ENCODE peak calls at places on chromosomes 11 and 22, in seven cellular contexts. E, B, Q, P, M, J and D are unnamed samples.

GRCh38 chr11:117130879-117131278 is 13.2 kb upstream of the PAFAH1B2 start:
- DNase-seq in E (no peak), B (no peak), Q (no peak), P (no peak), M (no peak), J (no peak), D (no peak)

GRCh38 chr11:74739546-74740270 is 8.5 kb upstream of the CHRDL2 start:
- DNase-seq in E (peak; percentile 68), B (no peak), Q (no peak), P (peak; percentile 57), M (peak; percentile 36), J (peak; percentile 64), D (peak; percentile 60)

GRCh38 chr11:125464266-125464662 is 31.8 kb downstream of the FEZ1 start:
- DNase-seq in E (no peak), B (no peak), Q (no peak), P (no peak), M (no peak), J (no peak), D (no peak)

GRCh38 chr11:18669211-18669593 is 29.4 kb upstream of the TMEM86A start:
- DNase-seq in E (peak; percentile 36), B (no peak), Q (no peak), P (no peak), M (no peak), J (no peak), D (no peak)

GRCh38 chr22:49712195-49712791 is 115.4 kb downstream of the BRD1 start:
- DNase-seq in E (no peak), B (no peak), Q (no peak), P (no peak), M (no peak), J (no peak), D (no peak)

GRCh38 chr11:82775736-82776346 is 42.2 kb upstream of the FAM181B start:
- DNase-seq in E (peak; percentile 34), B (no peak), Q (no peak), P (peak; percentile 53), M (no peak), J (peak; percentile 85), D (no peak)

GRCh38 chr11:121645596-121645995 is 192.8 kb upstream of the SORL1-AS1 start:
- DNase-seq in E (no peak), B (no peak), Q (no peak), P (no peak), M (no peak), J (no peak), D (no peak)

GRCh38 chr22:31818481-31819392 is 64.9 kb downstream of the DEPDC5 start:
- DNase-seq in E (no peak), B (no peak), Q (no peak), P (no peak), M (no peak), J (no peak), D (no peak)

GRCh38 chr11:13837286-13837685 is 125.2 kb upstream of the SPON1 start:
- DNase-seq in E (no peak), B (no peak), Q (no peak), P (no peak), M (no peak), J (no peak), D (no peak)

DNA sequence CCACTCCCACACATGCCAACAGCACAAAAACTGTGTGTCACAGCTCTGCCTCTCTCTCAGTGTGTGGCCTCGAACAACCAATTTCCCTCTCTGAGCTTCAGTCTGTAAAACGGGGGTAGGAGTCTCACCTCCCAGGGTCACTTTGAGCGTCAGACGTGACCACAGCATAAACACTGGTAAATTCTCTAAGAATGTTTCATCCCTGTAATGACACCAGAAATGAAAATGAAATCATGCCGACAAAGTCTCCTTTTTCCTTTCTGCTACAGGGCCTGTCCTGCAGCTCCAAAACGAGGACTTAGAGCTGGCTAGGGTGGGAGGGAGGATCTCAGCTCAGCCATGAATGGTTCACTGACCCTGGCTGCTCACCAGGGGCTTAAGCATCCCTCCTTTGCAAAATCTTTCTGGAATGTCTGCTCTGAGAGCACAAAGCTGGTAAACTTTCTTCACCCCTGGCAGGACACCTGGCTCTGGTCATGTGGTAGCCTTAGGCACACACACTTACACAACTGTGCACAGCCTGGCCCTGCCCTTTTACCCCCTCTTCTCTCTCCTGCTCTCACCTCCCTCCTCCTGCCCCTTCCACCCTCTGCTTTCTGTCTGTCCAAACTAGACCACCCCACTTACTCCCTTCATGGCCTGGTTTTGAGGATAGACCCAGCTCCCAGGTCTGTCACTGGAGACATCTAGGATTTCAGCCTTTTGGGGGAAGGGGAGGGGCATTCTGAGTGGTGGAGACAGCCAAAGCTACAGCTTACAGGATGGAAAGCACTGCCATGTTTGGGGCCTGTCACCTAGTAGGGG is 12.3 kb upstream of the TSKU start:
- DNase-seq in E (peak; percentile 55), B (peak; percentile 65), Q (peak; percentile 94), P (peak; percentile 45), M (peak; percentile 82), J (no peak), D (peak; percentile 95)
- H3K27ac ChIP-seq in E (no peak overlapping the region), B (peak overlapping the region; percentile 93), Q (peak overlapping the region; percentile 79), P (no peak overlapping the region), M (peak overlapping the region; percentile 39), J (no peak overlapping the region), D (peak overlapping the region; percentile 69)

DNA sequence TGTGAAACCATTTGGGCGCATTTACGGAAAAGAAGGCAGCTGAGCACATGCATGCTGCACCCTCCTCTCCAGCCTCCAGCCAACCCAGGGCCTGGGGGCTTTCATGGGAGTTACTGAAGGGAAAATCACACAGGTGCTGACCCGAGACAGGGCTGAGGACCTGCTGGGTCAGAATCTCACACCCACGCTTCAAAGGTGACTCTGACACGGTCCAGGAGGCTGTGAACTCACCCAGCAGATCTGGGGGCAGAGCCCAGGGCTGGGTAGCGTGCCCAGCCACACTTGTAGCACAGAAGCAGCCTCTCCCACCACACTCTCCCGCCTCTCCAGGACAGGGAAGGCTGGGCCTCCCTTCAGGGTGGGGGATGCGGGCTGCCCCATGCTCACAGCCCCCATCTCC is 347.6 kb downstream of the CTTN start:
- DNase-seq in E (no peak), B (no peak), Q (no peak), P (no peak), M (no peak), J (no peak), D (no peak)
- TF ChIP-seq POLR2A in E (no peak), B (no peak), Q (no peak), P (no peak), M (no peak), J (no peak), D (no peak)

DNA sequence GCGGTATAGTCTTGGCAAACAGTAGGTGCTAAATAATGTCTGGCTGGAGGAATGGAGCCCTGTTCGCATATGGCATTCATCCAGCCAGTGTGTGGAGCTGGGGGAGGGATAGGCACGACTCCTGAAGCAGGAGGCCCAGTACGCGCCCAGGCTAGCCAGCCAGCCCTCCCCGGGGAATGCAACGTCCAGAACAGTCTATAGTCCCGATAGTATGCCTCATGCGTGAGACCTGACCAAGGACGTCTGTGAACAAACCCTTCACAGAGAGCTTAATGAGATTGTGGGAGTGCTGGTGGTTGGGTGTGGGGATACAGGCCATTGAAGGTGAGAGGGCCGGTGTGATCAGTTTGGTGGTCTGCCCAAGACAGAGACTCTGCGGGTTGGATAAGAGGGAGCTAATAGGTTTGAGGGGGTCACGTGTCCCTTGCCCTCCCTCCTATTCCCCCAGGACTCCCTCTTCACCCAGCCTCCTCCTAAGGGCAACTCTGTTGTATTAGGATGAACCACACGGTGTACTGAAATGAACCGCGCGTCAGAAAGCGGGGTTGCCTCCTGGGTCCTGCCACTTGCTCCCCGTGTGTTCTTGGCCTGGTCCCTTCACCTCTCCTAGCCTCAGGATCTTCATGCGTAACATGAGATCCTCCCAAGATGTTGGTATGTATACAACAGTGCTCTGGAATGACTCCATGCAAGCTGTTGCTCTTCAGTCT is 987 bp upstream of the GRIK4 start:
- DNase-seq in E (no peak), B (no peak), Q (no peak), P (no peak), M (no peak), J (no peak), D (peak; percentile 48)
- H3K27ac ChIP-seq in E (no peak overlapping the region), B (no peak overlapping the region), Q (no peak overlapping the region), P (no peak overlapping the region), M (no peak overlapping the region), J (no peak overlapping the region), D (no peak overlapping the region)

GRCh38 chr11:80849253-80849652 is 1408.4 kb upstream of the TENM4 start:
- DNase-seq in E (no peak), B (no peak), Q (no peak), P (no peak), M (no peak), J (no peak), D (no peak)
- TF ChIP-seq POLR2A in E (no peak), B (no peak), Q (no peak), P (no peak), M (no peak), J (no peak), D (no peak)